ENCODE peak calls at places on chromosomes 1 and 21, in ten cellular contexts. M is GM12878; Y is HFF-Myc; H is RPMI7951; K is astrocyte of the spinal cord; W is activated T-cell treated with anti-CD3 and anti-CD28 coated beads for 1 hour; U is stimulated activated CD8-positive, alpha-beta memory T cell treated with anti-CD3 and anti-CD28 coated beads, Interleukin-15, amount 100 ng/mL, for 1 hour; I is GM04503; Z is HT1080; R is HCEC 1CT. T is an unnamed sample.

GRCh38 chr1:159040206-159040605 is 30.5 kb downstream of the IFI16 start:
- DNase-seq in M (no peak), Y (no peak), H (peak), K (peak), W (no peak), U (no peak), I (peak), Z (no peak), R (peak), T (no peak)

GRCh38 chr1:65260851-65261473 is 48.4 kb upstream of the DNAJC6 start:
- DNase-seq in M (no peak), Y (peak), H (peak), K (peak), W (no peak), U (no peak), I (peak), Z (peak), R (peak), T (no peak)

GRCh38 chr1:232421143-232421796 is 208.7 kb downstream of the SIPA1L2 start:
- DNase-seq in M (no peak), Y (no peak), H (no peak), K (no peak), W (no peak), U (no peak), I (no peak), Z (no peak), R (no peak), T (no peak)

GRCh38 chr1:18962855-18963737 is 6.6 kb upstream of the IFFO2 start:
- DNase-seq in M (no peak), Y (no peak), H (no peak), K (no peak), W (no peak), U (no peak), I (no peak), Z (no peak), R (no peak), T (no peak)

GRCh38 chr1:168114845-168115244 is 21.9 kb downstream of the GPR161 start:
- DNase-seq in M (no peak), Y (no peak), H (peak), K (no peak), W (no peak), U (no peak), I (no peak), Z (no peak), R (no peak), T (no peak)

GRCh38 chr1:63922848-63923247 is 149.0 kb downstream of the ROR1 start:
- DNase-seq in M (no peak), Y (no peak), H (no peak), K (no peak), W (no peak), U (no peak), I (no peak), Z (no peak), R (no peak), T (no peak)

GRCh38 chr21:37565530-37566223 is 199.1 kb downstream of the DYRK1A start:
- DNase-seq in M (no peak), Y (no peak), H (peak), K (peak), W (no peak), U (no peak), I (no peak), Z (peak), R (peak), T (no peak)

GRCh38 chr1:59144959-59145358 is 151.9 kb upstream of the FGGY start:
- DNase-seq in M (no peak), Y (no peak), H (no peak), K (no peak), W (no peak), U (no peak), I (no peak), Z (no peak), R (no peak), T (no peak)

GRCh38 chr1:16139473-16139962 is 16.4 kb downstream of the EPHA2 start:
- DNase-seq in M (no peak), Y (peak), H (peak), K (peak), W (no peak), U (no peak), I (peak), Z (peak), R (peak), T (no peak)

GRCh38 chr1:112927462-112927971 is 28.5 kb downstream of the SLC16A1 start:
- DNase-seq in M (no peak), Y (no peak), H (no peak), K (no peak), W (no peak), U (no peak), I (no peak), Z (no peak), R (no peak), T (no peak)

GRCh38 chr1:227356582-227357228 is 38.4 kb upstream of the CDC42BPA start:
- DNase-seq in M (no peak), Y (no peak), H (peak), K (no peak), W (no peak), U (no peak), I (no peak), Z (peak), R (no peak), T (no peak)

GRCh38 chr1:12541274-12542137 is 76.5 kb downstream of the DHRS3 start:
- DNase-seq in M (no peak), Y (no peak), H (peak), K (peak), W (no peak), U (no peak), I (no peak), Z (no peak), R (no peak), T (no peak)

GRCh38 chr1:1285102-1285571 is 4.9 kb downstream of the SCNN1D start:
- DNase-seq in M (no peak), Y (no peak), H (no peak), K (no peak), W (no peak), U (no peak), I (no peak), Z (no peak), R (no peak), T (no peak)

GRCh38 chr1:2989976-2990375 is 31.3 kb upstream of the ACTRT2 start:
- DNase-seq in M (no peak), Y (no peak), H (no peak), K (no peak), W (no peak), U (no peak), I (no peak), Z (no peak), R (no peak), T (no peak)

GRCh38 chr1:53277326-53277725 is 39.0 kb upstream of the MAGOH start:
- DNase-seq in M (no peak), Y (no peak), H (no peak), K (no peak), W (no peak), U (no peak), I (no peak), Z (no peak), R (no peak), T (no peak)

GRCh38 chr1:101285922-101286568 is 49.2 kb downstream of the S1PR1 start:
- DNase-seq in M (no peak), Y (no peak), H (no peak), K (no peak), W (no peak), U (no peak), I (no peak), Z (no peak), R (no peak), T (no peak)

GRCh38 chr21:43034098-43034497 is 41.5 kb downstream of the CBS start:
- DNase-seq in M (no peak), Y (no peak), H (no peak), K (no peak), W (no peak), U (no peak), I (no peak), Z (no peak), R (peak), T (no peak)

GRCh38 chr1:104408268-104408667 is 658.6 kb downstream of the AMY1C start:
- DNase-seq in M (no peak), Y (no peak), H (no peak), K (no peak), W (no peak), U (no peak), I (no peak), Z (no peak), R (no peak), T (no peak)

GRCh38 chr1:201562659-201563405 is 23.9 kb downstream of the NAV1 start:
- DNase-seq in M (no peak), Y (peak), H (peak), K (peak), W (no peak), U (no peak), I (peak), Z (peak), R (peak), T (no peak)

GRCh38 chr21:34889287-34889536 is 159.9 kb downstream of the RUNX1 start:
- DNase-seq in M (no peak), Y (no peak), H (peak), K (peak), W (peak), U (no peak), I (no peak), Z (peak), R (peak), T (no peak)

GRCh38 chr1:68703921-68704354 is 207.1 kb upstream of the DEPDC1 start:
- DNase-seq in M (no peak), Y (no peak), H (no peak), K (no peak), W (no peak), U (no peak), I (no peak), Z (no peak), R (no peak), T (no peak)

GRCh38 chr1:154751690-154752089 is 118.4 kb downstream of the KCNN3 start:
- DNase-seq in M (no peak), Y (no peak), H (peak), K (no peak), W (no peak), U (no peak), I (peak), Z (peak), R (peak), T (no peak)

GRCh38 chr1:193036337-193037047 is 22.7 kb downstream of the UCHL5 start:
- DNase-seq in M (no peak), Y (no peak), H (no peak), K (no peak), W (no peak), U (no peak), I (no peak), Z (no peak), R (no peak), T (no peak)

GRCh38 chr1:166843769-166844596 is 4.7 kb downstream of the POGK start:
- DNase-seq in M (no peak), Y (no peak), H (no peak), K (no peak), W (no peak), U (no peak), I (no peak), Z (no peak), R (peak), T (no peak)

GRCh38 chr1:15332952-15333715 is 76.6 kb upstream of the EFHD2 start:
- DNase-seq in M (no peak), Y (no peak), H (no peak), K (no peak), W (no peak), U (no peak), I (no peak), Z (no peak), R (no peak), T (no peak)

GRCh38 chr1:28359592-28360239 is 9.8 kb upstream of the PHACTR4 start:
- DNase-seq in M (no peak), Y (no peak), H (peak), K (peak), W (peak), U (peak), I (no peak), Z (peak), R (peak), T (peak)

GRCh38 chr1:200535605-200536004 is 84.9 kb downstream of the KIF14 start:
- DNase-seq in M (no peak), Y (no peak), H (peak), K (no peak), W (peak), U (no peak), I (no peak), Z (peak), R (peak), T (no peak)

GRCh38 chr1:84089470-84090261 is 54.4 kb upstream of the PRKACB start:
- DNase-seq in M (no peak), Y (no peak), H (peak), K (peak), W (no peak), U (no peak), I (no peak), Z (peak), R (peak), T (no peak)

GRCh38 chr1:22936681-22937080 is 36.0 kb downstream of the LACTBL1 start:
- DNase-seq in M (no peak), Y (no peak), H (no peak), K (no peak), W (no peak), U (no peak), I (no peak), Z (no peak), R (no peak), T (no peak)

GRCh38 chr1:203207751-203208150 is 21.2 kb upstream of the CHI3L1 start:
- DNase-seq in M (no peak), Y (no peak), H (no peak), K (no peak), W (no peak), U (no peak), I (no peak), Z (no peak), R (no peak), T (no peak)

T was measured in CD8-positive, alpha-beta T cell.